ENCODE peak calls at places on chromosomes 13 and 19, in five cellular contexts. X is activated T-helper 1 cell treated with anti-CD3 and anti-CD28 coated beads, Interleukin-12 subunit alpha, Interleukin-12 subunit beta, Interleukin-2, Interleukin-4 antibody, amounts not matched to agents 30 ng/mL and 10 ng/mL and 1 ng/mL, durations not matched to agents 14 hours and 24 hours and 36 hours; P is HAP-1; V is activated B cell treated with CpG ODN at 0.5 μM for 24 hours; Q is activated CD4-positive, alpha-beta T cell treated with anti-CD3 and anti-CD28 coated beads, Interleukin-2, amount 50 U/mL, for 48 hours. C is an unnamed sample.
A peak's percentile ranks its signal among the peaks of the same experiment; 100 is the strongest.

GRCh38 chr19:20928371-20928770 is 5.3 kb downstream of the ZNF85 start:
- DNase-seq in X (no peak), P (no peak), V (no peak), Q (no peak), C (no peak)

GRCh38 chr13:99983401-99984133 is 2.0 kb downstream of the ZIC2 start:
- DNase-seq in X (no peak), P (peak; percentile 55), V (no peak), Q (peak; percentile 8), C (no peak)

GRCh38 chr19:2711175-2711936 is 8.9 kb upstream of the GNG7 start:
- DNase-seq in X (no peak), P (no peak), V (no peak), Q (no peak), C (no peak)

GRCh38 chr13:93753639-93754038 is 527.0 kb downstream of the GPC6 start:
- DNase-seq in X (no peak), P (no peak), V (no peak), Q (no peak), C (no peak)

GRCh38 chr19:14147797-14148605 is 11.6 kb upstream of the ASF1B start:
- DNase-seq in X (peak; percentile 22), P (peak; percentile 79), V (no peak), Q (peak; percentile 67), C (peak; percentile 28)

GRCh38 chr19:8648240-8648639 is 17.8 kb downstream of the NFILZ start:
- DNase-seq in X (no peak), P (no peak), V (no peak), Q (no peak), C (no peak)

GRCh38 chr19:15860522-15860921 is 37.4 kb downstream of the CYP4F2 start:
- DNase-seq in X (no peak), P (no peak), V (no peak), Q (no peak), C (no peak)

GRCh38 chr19:35204799-35205732 is 23.5 kb downstream of the FAM187B start:
- DNase-seq in X (no peak), P (no peak), V (peak; percentile 52), Q (no peak), C (no peak)

GRCh38 chr19:33621811-33622504 is at the start of gene CHST8:
- DNase-seq in X (no peak), P (peak; percentile 80), V (no peak), Q (peak; percentile 22), C (peak; percentile 28)

GRCh38 chr13:36858285-36858684 is 39.3 kb downstream of the RFXAP start:
- DNase-seq in X (no peak), P (peak; percentile 17), V (no peak), Q (no peak), C (peak; percentile 22)

GRCh38 chr19:53308339-53308811 is 25.2 kb upstream of the ZNF845 start:
- DNase-seq in X (no peak), P (no peak), V (no peak), Q (peak; percentile 6), C (no peak)

GRCh38 chr19:44607049-44607448 is 6.3 kb upstream of the IGSF23 start:
- DNase-seq in X (no peak), P (no peak), V (no peak), Q (no peak), C (no peak)

GRCh38 chr13:99803141-99803540 is 168.4 kb downstream of the ZIC5 start:
- DNase-seq in X (no peak), P (no peak), V (no peak), Q (no peak), C (no peak)

GRCh38 chr13:46586766-46587509 is 34.0 kb downstream of the LRCH1 start:
- DNase-seq in X (no peak), P (no peak), V (no peak), Q (no peak), C (no peak)

GRCh38 chr19:6809262-6809661 is 36.8 kb downstream of the VAV1 start:
- DNase-seq in X (no peak), P (no peak), V (no peak), Q (no peak), C (no peak)

GRCh38 chr13:31267126-31267784 is 67.5 kb downstream of the B3GLCT start:
- DNase-seq in X (no peak), P (no peak), V (no peak), Q (no peak), C (no peak)

GRCh38 chr19:5036733-5037681 is 68.1 kb downstream of the KDM4B start:
- DNase-seq in X (no peak), P (no peak), V (no peak), Q (no peak), C (no peak)

GRCh38 chr13:33383724-33384577 is 98.4 kb upstream of the STARD13 start:
- DNase-seq in X (no peak), P (no peak), V (no peak), Q (no peak), C (no peak)

C was measured in NT2/D1.